ENCODE peak calls at places on chromosomes 13 and 19, in ten cellular contexts. S, A, C, T, X, N, I, Q, L and F are unnamed samples.

GRCh38 chr13:79281335-79281734 is 124.7 kb downstream of the RBM26 start:
- DNase-seq in C (no peak), S (no peak), I (no peak), T (peak), X (no peak), A (no peak), N (no peak), Q (no peak), L (no peak), F (no peak)

GRCh38 chr19:8355631-8356402 is 8.1 kb upstream of the ANGPTL4 start:
- DNase-seq in I (no peak), Q (peak), L (no peak), A (no peak), N (peak), X (no peak), S (no peak), T (no peak), C (no peak), F (no peak)

GRCh38 chr13:75691183-75691582 is 55.1 kb downstream of the LMO7 start:
- DNase-seq in Q (peak), S (no peak), C (no peak), N (peak), T (no peak), I (no peak), A (no peak), L (no peak), X (no peak), F (no peak)

GRCh38 chr13:108980237-108980636 is 350.8 kb downstream of the MYO16 start:
- DNase-seq in N (no peak), Q (no peak), C (no peak), A (no peak), L (no peak), X (no peak), T (no peak), I (no peak), S (no peak), F (no peak)

GRCh38 chr19:44527554-44527953 is 1.9 kb downstream of the CEACAM20 start:
- DNase-seq in T (no peak), I (no peak), N (no peak), X (no peak), L (no peak), Q (no peak), A (no peak), C (no peak), S (no peak), F (no peak)

GRCh38 chr13:106573855-106574254 is 5.9 kb upstream of the ARGLU1 start:
- DNase-seq in T (no peak), N (peak), L (no peak), Q (peak), A (no peak), X (no peak), S (no peak), I (no peak), C (peak), F (no peak)

GRCh38 chr19:4962085-4962619 is 6.8 kb upstream of the KDM4B start:
- DNase-seq in X (no peak), I (no peak), Q (no peak), A (no peak), T (no peak), L (no peak), S (no peak), C (no peak), N (no peak), F (no peak)

GRCh38 chr13:30581582-30581981 is 36.1 kb upstream of the USPL1 start:
- DNase-seq in X (peak), T (peak), A (no peak), L (no peak), N (peak), Q (peak), C (no peak), S (no peak), I (no peak), F (peak)

GRCh38 chr19:16334421-16334820 is 9.8 kb downstream of the KLF2 start:
- DNase-seq in S (no peak), N (peak), A (no peak), C (no peak), L (no peak), Q (no peak), I (no peak), X (no peak), T (no peak), F (no peak)

GRCh38 chr19:13899912-13900584 is 5.9 kb downstream of the BRME1 start:
- DNase-seq in A (no peak), T (no peak), L (no peak), X (no peak), Q (peak), N (no peak), C (no peak), S (no peak), I (no peak), F (no peak)

GRCh38 chr13:102374726-102375125 is 27.1 kb downstream of the FGF14 start:
- DNase-seq in S (no peak), C (no peak), I (no peak), T (no peak), Q (no peak), A (no peak), X (no peak), L (no peak), N (no peak), F (no peak)

GRCh38 chr13:26011996-26012688 is 39.7 kb downstream of the SHISA2 start:
- DNase-seq in L (no peak), Q (no peak), X (peak), T (no peak), A (peak), I (peak), C (no peak), S (no peak), N (no peak), F (no peak)

GRCh38 chr19:54073829-54074228 is 7.3 kb downstream of the TARM1 start:
- DNase-seq in Q (no peak), T (no peak), X (no peak), N (no peak), S (no peak), C (no peak), I (no peak), L (no peak), A (no peak), F (no peak)

GRCh38 chr19:49017666-49018351 is 918 bp upstream of the LHB start:
- DNase-seq in S (peak), N (peak), Q (peak), C (no peak), I (peak), T (peak), A (peak), L (no peak), X (peak), F (peak)

GRCh38 chr13:102729560-102730275 is 34.9 kb upstream of the METTL21C start:
- DNase-seq in X (no peak), N (peak), S (no peak), T (no peak), L (no peak), I (no peak), Q (peak), A (no peak), C (no peak), F (no peak)

GRCh38 chr19:13633109-13633508 is 126.8 kb upstream of the CACNA1A start:
- DNase-seq in I (no peak), A (no peak), X (no peak), T (peak), C (no peak), L (peak), N (peak), S (peak), Q (peak), F (no peak)

GRCh38 chr19:41532526-41532925 is 43.4 kb upstream of the CEACAM21 start:
- DNase-seq in L (no peak), C (no peak), Q (no peak), S (no peak), A (no peak), T (no peak), X (no peak), I (no peak), N (no peak), F (no peak)

GRCh38 chr19:41892173-41892902 is 9.4 kb downstream of the ARHGEF1 start:
- DNase-seq in L (no peak), C (no peak), Q (no peak), A (no peak), S (no peak), T (no peak), X (no peak), I (no peak), N (no peak), F (no peak)

GRCh38 chr19:8698433-8699063 is at the start of gene ACTL9:
- DNase-seq in T (no peak), S (no peak), C (no peak), Q (no peak), L (no peak), I (no peak), N (no peak), A (no peak), X (no peak), F (no peak)

GRCh38 chr19:40785526-40785925 is 7.5 kb downstream of the RAB4B start:
- DNase-seq in Q (no peak), X (no peak), T (no peak), C (no peak), S (no peak), A (no peak), I (no peak), L (no peak), N (no peak), F (no peak)

GRCh38 chr13:53783466-53783865 is 754.9 kb downstream of the OLFM4 start:
- DNase-seq in T (no peak), N (no peak), A (no peak), C (no peak), Q (no peak), L (no peak), X (no peak), S (no peak), I (no peak), F (no peak)

GRCh38 chr19:38691938-38692457 is 44.5 kb downstream of the ACTN4 start:
- DNase-seq in S (no peak), C (peak), Q (peak), T (no peak), A (no peak), I (no peak), N (peak), L (peak), X (no peak), F (no peak)

GRCh38 chr19:57719901-57720519 is 7.4 kb downstream of the ZNF671 start:
- DNase-seq in Q (no peak), N (no peak), A (no peak), L (no peak), T (no peak), S (no peak), X (no peak), I (no peak), C (no peak), F (no peak)

GRCh38 chr13:61202042-61202441 is 213.6 kb downstream of the PCDH20 start:
- DNase-seq in A (no peak), L (no peak), I (no peak), Q (no peak), N (no peak), C (no peak), X (no peak), S (no peak), T (peak), F (no peak)

GRCh38 chr19:49746206-49746958 is 16.7 kb downstream of the TSKS start:
- DNase-seq in L (no peak), T (peak), A (peak), C (peak), N (peak), Q (no peak), S (no peak), X (peak), I (peak), F (peak)

GRCh38 chr13:33015791-33016323 is 366 bp upstream of the KL start:
- DNase-seq in L (no peak), N (no peak), Q (no peak), I (peak), C (no peak), S (no peak), A (no peak), X (peak), T (peak), F (peak)

GRCh38 chr19:49570997-49571676 is 9.2 kb downstream of the NOSIP start:
- DNase-seq in A (no peak), Q (no peak), T (peak), C (no peak), I (no peak), L (no peak), S (no peak), N (no peak), X (peak), F (no peak)

GRCh38 chr19:18519962-18520847 is 1.7 kb downstream of the ELL start:
- DNase-seq in A (peak), C (peak), L (peak), N (peak), X (peak), I (peak), S (peak), T (peak), Q (peak), F (peak)

GRCh38 chr13:95607363-95607762 is 37.1 kb downstream of the DZIP1 start:
- DNase-seq in Q (peak), S (no peak), T (no peak), X (no peak), I (no peak), A (no peak), N (peak), L (no peak), C (no peak), F (no peak)

GRCh38 chr19:51664997-51665396 is 18.4 kb upstream of the SIGLEC14 start:
- DNase-seq in N (peak), X (no peak), A (no peak), Q (no peak), L (no peak), I (no peak), S (no peak), T (no peak), C (no peak), F (no peak)
- TF ChIP-seq CTCF in N (peak), X (peak), A (no peak), Q (peak), L (peak), I (no peak), S (peak), T (no peak), C (no peak), F (no peak)

GRCh38 chr19:47618771-47619170 is 9.8 kb downstream of the BICRA start:
- DNase-seq in A (no peak), L (no peak), C (no peak), S (no peak), T (no peak), X (no peak), I (peak), N (peak), Q (peak), F (no peak)
- TF ChIP-seq CTCF in A (no peak), L (no peak), C (no peak), S (no peak), T (no peak), X (no peak), I (no peak), N (no peak), Q (no peak), F (no peak)

GRCh38 chr19:7197760-7198696 is 96.2 kb downstream of the INSR start:
- DNase-seq in S (peak), L (peak), T (peak), I (peak), X (peak), N (peak), A (peak), C (peak), Q (peak), F (peak)
- TF ChIP-seq CTCF in S (peak), L (no peak), T (peak), I (peak), X (no peak), N (no peak), A (no peak), C (peak), Q (peak), F (no peak)

DNA sequence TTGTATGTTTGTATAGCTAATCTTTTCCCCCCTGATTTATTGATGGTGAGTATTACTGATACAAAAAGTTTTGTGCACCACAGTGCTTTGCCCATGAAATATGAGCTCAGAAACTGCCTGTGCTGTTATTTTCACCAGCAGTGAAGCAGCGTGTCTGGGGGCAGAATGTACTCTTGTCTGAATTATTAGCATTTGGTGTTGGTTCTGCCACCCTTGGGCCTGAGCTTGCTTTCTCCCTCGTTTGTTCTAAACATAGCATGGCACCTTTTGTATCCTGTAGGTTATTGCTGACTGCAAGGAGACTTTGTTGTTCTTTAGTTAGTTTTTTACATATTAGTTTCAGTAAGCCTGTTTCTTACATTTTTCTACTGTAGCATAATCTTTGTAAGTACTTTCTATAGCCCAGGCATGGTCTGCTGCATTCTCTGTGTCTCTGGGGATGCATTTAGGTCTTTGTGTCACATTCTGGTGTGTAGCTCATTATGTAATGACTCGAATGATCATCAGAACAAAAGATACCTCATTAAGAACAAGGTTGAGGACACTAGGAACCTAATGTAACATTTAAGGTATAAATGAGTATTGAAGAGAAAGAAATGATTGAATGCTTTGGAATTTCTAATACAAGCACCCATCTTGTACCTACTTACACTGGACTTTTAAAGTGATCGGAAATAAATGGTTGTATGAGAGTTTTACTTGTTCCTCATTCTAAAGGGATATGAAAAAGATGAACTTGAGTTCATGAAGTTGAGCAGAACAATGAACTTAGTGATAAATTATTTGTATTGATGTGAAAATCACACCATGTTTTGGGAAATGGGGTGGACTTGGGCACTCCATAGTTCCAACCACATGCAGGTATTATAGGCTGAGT is 50.3 kb upstream of the GPI start:
- DNase-seq in N (no peak), A (no peak), T (no peak), S (no peak), L (no peak), X (no peak), I (no peak), Q (no peak), C (no peak), F (peak)
- TF ChIP-seq CTCF in N (no peak), A (no peak), T (no peak), S (no peak), L (no peak), X (no peak), I (no peak), Q (no peak), C (no peak), F (no peak)

GRCh38 chr19:11090264-11091032 is 1.2 kb downstream of the LDLR start:
- DNase-seq in N (peak), S (peak), C (peak), Q (peak), L (peak), A (peak), T (peak), I (peak), X (peak), F (peak)
- TF ChIP-seq CTCF in N (no peak), S (no peak), C (no peak), Q (no peak), L (no peak), A (no peak), T (no peak), I (no peak), X (no peak), F (no peak)

DNA sequence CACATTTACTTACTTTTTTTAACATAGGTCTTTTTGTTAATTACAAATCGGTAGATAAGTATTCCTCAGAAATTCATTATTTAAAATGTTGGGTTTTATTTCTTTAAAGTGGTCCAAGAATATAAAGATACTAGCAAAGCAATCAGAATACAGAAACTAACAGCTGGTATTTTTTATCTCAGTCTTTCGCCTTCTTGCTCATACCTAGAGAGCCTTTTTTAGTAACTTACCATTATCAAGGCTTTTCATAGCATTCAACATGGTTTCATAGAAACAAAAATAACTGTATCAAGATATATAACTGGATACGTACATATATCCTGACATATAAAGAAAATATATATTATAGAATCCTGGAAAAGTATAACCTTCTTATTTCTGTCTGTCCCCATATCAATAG is 227.8 kb upstream of the MIR17HG start:
- DNase-seq in I (no peak), C (no peak), L (no peak), A (no peak), X (no peak), N (no peak), S (no peak), Q (no peak), T (no peak), F (no peak)
- TF ChIP-seq CTCF in I (no peak), C (no peak), L (no peak), A (no peak), X (no peak), N (no peak), S (no peak), Q (no peak), T (no peak), F (no peak)

GRCh38 chr19:46952874-46953273 is 66.8 kb upstream of the NPAS1 start:
- DNase-seq in X (no peak), S (no peak), C (no peak), T (no peak), N (no peak), Q (no peak), L (no peak), I (no peak), A (no peak), F (no peak)

GRCh38 chr19:46953955-46954501 is 65.6 kb upstream of the NPAS1 start:
- DNase-seq in C (no peak), T (no peak), X (no peak), A (no peak), Q (no peak), N (no peak), L (no peak), S (no peak), I (no peak), F (no peak)

GRCh38 chr19:46954502-46955004 is 65.1 kb upstream of the NPAS1 start:
- DNase-seq in X (no peak), S (no peak), T (no peak), N (no peak), L (no peak), C (no peak), Q (no peak), A (no peak), I (no peak), F (peak)

GRCh38 chr19:46955813-46956371 is 63.7 kb upstream of the NPAS1 start:
- DNase-seq in C (no peak), T (no peak), N (no peak), I (no peak), X (peak), L (no peak), S (no peak), A (no peak), Q (no peak), F (no peak)

GRCh38 chr19:46955114-46955812 is 64.4 kb upstream of the NPAS1 start:
- DNase-seq in Q (peak), I (no peak), X (peak), C (no peak), S (no peak), T (no peak), N (peak), L (no peak), A (peak), F (peak)
- TF ChIP-seq CTCF in Q (no peak), I (no peak), X (no peak), C (no peak), S (no peak), T (no peak), N (no peak), L (no peak), A (no peak), F (no peak)

GRCh38 chr13:98866882-98867281 is 111.0 kb downstream of the DOCK9 start:
- DNase-seq in T (no peak), Q (no peak), S (no peak), N (no peak), X (no peak), A (no peak), C (no peak), L (no peak), I (no peak), F (no peak)
- TF ChIP-seq CTCF in T (peak), Q (no peak), S (peak), N (peak), X (no peak), A (no peak), C (no peak), L (peak), I (no peak), F (no peak)